ENCODE peak calls at places on chromosomes 13 and 19, in nine cellular contexts. Y is A673, O is right atrium auricular region, D is GM06990, T is AG04450, Q is coronary artery, N is foreskin fibroblast, W is transverse colon, E is astrocyte. S is an unnamed sample.

GRCh38 chr19:48565090-48565489 is 13.1 kb downstream of the SULT2B1 start:
- DNase-seq in Y (no peak), O (no peak), D (no peak), T (no peak), Q (no peak), N (peak), W (no peak), E (peak), S (no peak)

GRCh38 chr13:101398191-101398590 is 18.1 kb downstream of the NALCN start:
- DNase-seq in Y (no peak), O (no peak), D (no peak), T (peak), Q (no peak), N (peak), W (no peak), E (peak), S (no peak)

GRCh38 chr13:23547000-23547590 is 23.1 kb upstream of the TNFRSF19 start:
- DNase-seq in Y (no peak), O (peak), D (no peak), T (no peak), Q (no peak), N (peak), W (peak), E (peak), S (no peak)

GRCh38 chr13:25371608-25372274 is at the start of gene ATP8A2:
- DNase-seq in Y (peak), O (no peak), D (no peak), T (no peak), Q (no peak), N (no peak), W (no peak), E (no peak), S (no peak)

GRCh38 chr19:5691930-5692784 is 2.1 kb downstream of the RPL36 start:
- DNase-seq in Y (no peak), O (no peak), D (no peak), T (no peak), Q (peak), N (no peak), W (no peak), E (no peak), S (no peak)

GRCh38 chr19:46697142-46697960 is 19.6 kb downstream of the PRKD2 start:
- DNase-seq in Y (peak), O (peak), D (peak), T (no peak), Q (peak), N (peak), W (peak), E (peak), S (peak)

GRCh38 chr13:98486412-98486811 is 90.5 kb downstream of the STK24 start:
- DNase-seq in Y (no peak), O (no peak), D (no peak), T (no peak), Q (no peak), N (no peak), W (no peak), E (no peak), S (no peak)

GRCh38 chr13:23505007-23505406 is 65.2 kb upstream of the TNFRSF19 start:
- DNase-seq in Y (no peak), O (no peak), D (no peak), T (no peak), Q (no peak), N (peak), W (no peak), E (peak), S (no peak)

GRCh38 chr13:112601351-112601750 is 13.4 kb upstream of the TUBGCP3 start:
- DNase-seq in Y (no peak), O (peak), D (no peak), T (no peak), Q (no peak), N (no peak), W (no peak), E (no peak), S (no peak)

GRCh38 chr13:99873141-99873540 is 98.4 kb downstream of the ZIC5 start:
- DNase-seq in Y (no peak), O (no peak), D (no peak), T (no peak), Q (no peak), N (no peak), W (no peak), E (no peak), S (no peak)

GRCh38 chr13:113915786-113916329 is 52.0 kb upstream of the GAS6 start:
- DNase-seq in Y (no peak), O (peak), D (no peak), T (no peak), Q (peak), N (no peak), W (no peak), E (no peak), S (no peak)

GRCh38 chr19:15775249-15775648 is 12.2 kb upstream of the OR10H5 start:
- DNase-seq in Y (no peak), O (no peak), D (no peak), T (no peak), Q (no peak), N (no peak), W (no peak), E (no peak), S (no peak)

DNA sequence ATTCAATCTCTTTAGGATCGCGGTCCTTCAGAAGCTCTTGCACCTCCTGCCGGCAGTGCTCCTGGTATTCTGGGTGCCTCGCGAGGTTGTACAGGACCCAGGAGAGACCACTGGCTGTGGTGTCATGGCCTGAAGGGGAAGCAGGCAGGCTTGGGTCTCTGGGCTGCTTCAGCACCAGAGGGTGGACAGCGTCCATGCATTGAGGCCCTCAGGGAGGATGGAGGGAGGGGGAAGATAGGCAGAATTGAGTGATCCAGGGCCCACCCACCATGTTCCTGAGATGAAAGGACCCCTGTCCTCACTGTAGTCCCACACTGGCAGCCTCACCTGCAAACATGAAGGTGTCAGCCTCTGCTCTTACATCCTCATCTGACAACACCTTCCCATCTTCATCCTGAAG is 17.9 kb upstream of the OR10H5 start:
- DNase-seq in Y (peak), O (no peak), D (no peak), T (no peak), Q (no peak), N (no peak), W (no peak), E (no peak), S (no peak)
- TF ChIP-seq CTCF in Y (no peak), O (no peak), D (no peak), T (no peak), Q (no peak), N (no peak), W (no peak), E (no peak), S (no peak)

GRCh38 chr13:35292329-35292728 is 184.2 kb downstream of the MAB21L1 start:
- DNase-seq in Y (no peak), O (no peak), D (no peak), T (no peak), Q (no peak), N (no peak), W (no peak), E (no peak), S (no peak)
- TF ChIP-seq CTCF in Y (no peak), O (no peak), D (no peak), T (no peak), Q (no peak), N (no peak), W (no peak), E (no peak), S (no peak)

GRCh38 chr13:84774111-84774510 is 891.8 kb upstream of the SLITRK1 start:
- DNase-seq in Y (no peak), O (no peak), D (no peak), T (no peak), Q (no peak), N (no peak), W (no peak), E (no peak), S (no peak)
- TF ChIP-seq CTCF in Y (no peak), O (no peak), D (no peak), T (no peak), Q (no peak), N (no peak), W (no peak), E (no peak), S (no peak)

DNA sequence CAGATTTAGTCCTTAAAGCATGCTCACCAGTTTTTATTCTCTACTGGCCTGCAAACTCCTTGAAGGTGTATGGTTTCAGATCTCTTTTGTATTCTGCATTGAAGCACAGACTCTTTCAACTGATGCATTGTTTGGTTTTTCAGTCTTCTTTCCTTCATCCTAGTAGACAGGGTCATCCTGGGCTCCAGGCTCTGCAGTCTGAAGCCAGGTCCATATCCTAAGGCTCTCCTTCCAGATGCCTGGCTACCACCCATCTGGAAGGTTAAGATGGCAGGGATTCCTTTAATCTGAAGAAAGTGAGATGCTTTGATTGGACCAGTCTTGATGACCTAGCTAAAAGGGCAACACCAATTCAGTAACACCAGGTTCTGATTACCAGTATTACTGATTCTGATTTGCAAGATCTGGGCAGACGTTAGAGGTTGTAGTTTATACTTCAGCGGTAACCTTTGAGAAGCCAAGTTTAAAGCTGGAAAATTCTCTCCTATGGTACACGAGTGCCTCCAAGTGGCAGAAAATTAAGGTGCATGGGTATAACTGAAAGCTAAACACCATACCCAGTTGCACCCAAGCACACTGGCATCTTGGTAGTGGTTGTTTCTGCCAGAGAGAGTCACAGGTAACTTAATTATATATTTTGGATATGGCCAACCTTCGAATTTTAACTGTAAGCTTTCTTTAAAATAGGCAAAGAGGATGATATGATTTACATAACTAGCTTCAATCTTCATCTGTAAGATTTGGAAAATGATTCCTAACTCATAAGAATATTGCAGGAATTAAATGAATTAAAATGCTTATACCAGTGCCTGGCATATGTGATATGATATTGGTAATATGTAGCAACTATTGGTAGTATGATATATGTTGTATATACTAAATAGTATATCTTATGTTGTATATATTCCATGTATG is 1651.9 kb upstream of the MIR17HG start:
- DNase-seq in Y (peak), O (no peak), D (no peak), T (peak), Q (no peak), N (no peak), W (peak), E (peak), S (peak)
- TF ChIP-seq CTCF in Y (peak), O (peak), D (no peak), T (peak), Q (no peak), N (no peak), W (peak), E (peak), S (peak)

GRCh38 chr19:10227215-10227971 is 3.7 kb downstream of the S1PR2 start:
- DNase-seq in Y (no peak), O (peak), D (no peak), T (no peak), Q (peak), N (peak), W (no peak), E (no peak), S (no peak)
- TF ChIP-seq CTCF in Y (peak), O (no peak), D (peak), T (no peak), Q (no peak), N (peak), W (no peak), E (no peak), S (peak)

GRCh38 chr13:63050287-63050686 is 1634.6 kb upstream of the PCDH20 start:
- DNase-seq in Y (no peak), O (no peak), D (no peak), T (no peak), Q (no peak), N (no peak), W (no peak), E (no peak), S (no peak)

GRCh38 chr13:63044617-63045016 is 1629.0 kb upstream of the PCDH20 start:
- DNase-seq in Y (no peak), O (no peak), D (no peak), T (no peak), Q (no peak), N (no peak), W (no peak), E (peak), S (no peak)

GRCh38 chr13:63048648-63049047 is 1633.0 kb upstream of the PCDH20 start:
- DNase-seq in Y (peak), O (no peak), D (no peak), T (no peak), Q (no peak), N (no peak), W (no peak), E (no peak), S (no peak)
- TF ChIP-seq CTCF in Y (peak), O (no peak), D (no peak), T (peak), Q (no peak), N (no peak), W (no peak), E (no peak), S (peak)

GRCh38 chr19:39436350-39436716 is 584 bp upstream of the RPS16 start:
- DNase-seq in Y (no peak), O (no peak), D (no peak), T (no peak), Q (no peak), N (no peak), W (no peak), E (no peak), S (no peak)

GRCh38 chr19:39438270-39438934 is 2.7 kb upstream of the RPS16 start:
- DNase-seq in Y (no peak), O (no peak), D (no peak), T (no peak), Q (no peak), N (peak), W (no peak), E (no peak), S (no peak)

GRCh38 chr19:39434123-39435076 is 1.3 kb downstream of the RPS16 start:
- DNase-seq in Y (no peak), O (no peak), D (no peak), T (no peak), Q (no peak), N (no peak), W (no peak), E (no peak), S (no peak)

GRCh38 chr19:39433480-39434079 is 2.2 kb downstream of the RPS16 start:
- DNase-seq in Y (no peak), O (no peak), D (no peak), T (no peak), Q (no peak), N (no peak), W (no peak), E (no peak), S (no peak)

DNA sequence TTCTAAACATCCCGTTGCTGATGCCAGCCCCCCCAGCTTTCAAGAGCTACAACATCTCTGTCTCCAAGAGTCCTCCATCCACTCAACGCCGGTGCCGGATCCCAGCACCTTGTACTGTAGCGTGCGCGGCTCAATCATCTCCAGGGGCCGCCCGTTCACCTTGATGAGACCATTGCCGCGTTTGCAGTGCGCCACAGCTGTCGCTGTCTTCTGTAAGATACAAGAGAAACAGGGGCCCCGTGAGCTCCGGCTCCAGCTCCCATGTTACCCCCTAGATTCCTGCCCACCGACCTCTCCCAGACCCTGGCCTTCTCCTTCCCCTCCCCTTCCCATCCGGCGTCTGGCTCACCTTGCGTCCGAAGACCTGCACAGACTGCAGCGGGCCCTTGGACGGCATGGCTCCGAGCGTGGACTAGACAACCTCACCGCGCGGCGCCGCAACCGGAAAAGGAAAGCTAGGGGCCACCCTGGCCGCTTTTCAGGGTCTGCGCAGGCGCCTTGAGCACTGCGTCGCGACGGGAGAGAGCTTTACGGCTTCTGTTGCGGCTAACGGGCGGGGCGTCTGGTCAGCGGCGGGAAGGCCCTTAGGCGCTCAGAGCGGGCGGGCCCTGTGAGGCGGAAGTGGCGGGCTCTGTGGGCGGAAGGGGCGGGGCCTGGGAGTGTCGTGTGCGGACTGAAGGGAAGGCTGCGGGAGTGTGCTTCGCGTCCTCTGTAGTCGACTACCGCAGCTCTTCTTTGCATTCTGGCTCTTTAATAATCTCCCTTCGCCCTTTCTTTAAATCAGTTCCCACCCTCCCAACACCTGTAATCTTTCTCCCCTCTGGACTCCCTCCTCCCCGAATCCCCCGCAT is at the start of gene RPS16:
- DNase-seq in Y (peak), O (peak), D (peak), T (peak), Q (peak), N (peak), W (peak), E (peak), S (peak)
- TF ChIP-seq CTCF in Y (no peak), O (no peak), D (no peak), T (no peak), Q (no peak), N (no peak), W (no peak), E (no peak), S (no peak)

GRCh38 chr19:55106591-55106990 is 10.8 kb downstream of the PPP1R12C start:
- DNase-seq in Y (no peak), O (no peak), D (no peak), T (no peak), Q (no peak), N (peak), W (no peak), E (no peak), S (no peak)
- TF ChIP-seq CTCF in Y (no peak), O (no peak), D (no peak), T (no peak), Q (no peak), N (no peak), W (no peak), E (no peak), S (no peak)

GRCh38 chr19:10719466-10719961 is 1.6 kb downstream of the DNM2 start:
- DNase-seq in Y (no peak), O (no peak), D (no peak), T (no peak), Q (no peak), N (no peak), W (peak), E (no peak), S (no peak)

GRCh38 chr19:10720607-10721125 is 2.8 kb downstream of the DNM2 start:
- DNase-seq in Y (no peak), O (no peak), D (no peak), T (no peak), Q (no peak), N (no peak), W (no peak), E (no peak), S (no peak)

GRCh38 chr19:10718205-10719196 is 622 bp downstream of the DNM2 start:
- DNase-seq in Y (peak), O (no peak), D (peak), T (no peak), Q (peak), N (peak), W (peak), E (peak), S (no peak)

GRCh38 chr19:10717054-10717355 is 874 bp upstream of the DNM2 start:
- DNase-seq in Y (no peak), O (no peak), D (no peak), T (no peak), Q (no peak), N (no peak), W (no peak), E (no peak), S (no peak)

DNA sequence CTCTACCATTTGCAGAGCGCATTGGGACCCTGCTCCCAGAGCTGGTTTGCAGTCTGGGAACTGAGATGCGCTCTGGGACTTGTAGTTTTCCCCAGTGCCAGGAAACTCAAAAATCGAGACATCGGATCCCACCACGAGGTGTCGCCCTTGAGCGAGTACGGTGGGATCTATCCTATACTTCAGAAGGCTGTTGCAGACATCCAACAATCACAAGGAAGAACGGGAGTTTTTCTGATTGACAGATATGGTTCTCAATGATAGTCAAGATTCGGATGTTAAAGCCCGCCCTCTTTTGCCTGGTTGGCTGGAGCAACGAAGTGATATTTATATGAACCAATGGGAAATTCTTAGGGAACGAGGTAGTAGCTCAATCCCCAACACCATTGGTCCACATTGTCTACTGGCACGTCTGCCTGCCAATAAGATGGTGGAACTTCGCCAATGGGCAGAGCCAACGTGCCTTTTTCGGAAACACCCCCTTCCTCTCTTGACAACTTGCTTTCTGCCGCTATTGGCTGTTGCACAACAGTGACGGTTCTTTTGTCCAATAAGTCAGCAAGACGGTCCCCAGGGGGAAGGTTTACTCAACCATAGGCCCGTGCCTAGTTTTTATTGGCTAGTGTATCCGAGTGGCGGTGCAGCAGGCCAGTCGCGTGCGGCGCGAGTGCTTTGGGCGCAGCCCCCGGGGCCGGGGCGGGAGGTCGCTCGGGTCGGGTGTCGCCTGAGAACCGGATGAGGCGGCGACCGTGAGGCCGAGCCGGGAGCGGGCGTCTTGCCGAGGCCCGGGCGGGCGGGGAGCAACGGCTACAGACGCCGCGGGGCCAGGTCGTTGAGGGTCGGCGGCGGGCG is at the start of gene DNM2:
- DNase-seq in Y (peak), O (peak), D (peak), T (peak), Q (peak), N (peak), W (peak), E (peak), S (peak)
- TF ChIP-seq CTCF in Y (peak), O (peak), D (peak), T (peak), Q (peak), N (peak), W (peak), E (peak), S (peak)

DNA sequence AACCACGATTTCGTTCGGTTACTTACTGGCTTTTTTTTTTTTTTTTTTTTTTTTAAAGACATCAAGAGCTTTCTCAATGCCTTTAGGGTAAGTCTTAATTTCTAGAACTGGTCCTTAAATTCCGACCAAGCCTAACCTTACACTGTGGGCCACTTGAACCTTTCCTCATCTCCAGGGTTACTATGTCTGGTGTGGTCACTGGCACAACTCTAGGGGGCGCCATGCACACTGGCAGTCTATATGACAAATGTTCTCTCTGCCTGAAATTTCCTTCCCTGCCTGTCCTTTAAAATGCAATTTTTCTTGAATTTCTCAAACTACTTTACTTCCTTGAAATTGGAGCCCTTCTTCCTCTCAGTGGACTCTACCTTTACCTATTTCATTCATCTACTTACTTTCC is 227.4 kb downstream of the KLF5 start:
- DNase-seq in Y (no peak), O (no peak), D (no peak), T (no peak), Q (no peak), N (no peak), W (no peak), E (no peak), S (no peak)
- TF ChIP-seq CTCF in Y (peak), O (no peak), D (peak), T (no peak), Q (no peak), N (no peak), W (no peak), E (no peak), S (no peak)

S was measured in AG09319.